ENCODE peak calls at places on chromosomes 7 and 10, in nine cellular contexts. Y is spleen, L is right lobe of liver, K is A549, V is Peyer's patch, N is HepG2, F is GM12878, U is tibial nerve, M is IMR-90. H is an unnamed sample.

GRCh38 chr10:121672733-121673132 is 74.5 kb upstream of the FGFR2 start:
- DNase-seq in Y (no peak), L (no peak), K (no peak), V (no peak), N (no peak), F (no peak), U (no peak), M (no peak), H (no peak)

GRCh38 chr7:11082552-11083213 is 109.0 kb downstream of the PHF14 start:
- DNase-seq in Y (no peak), L (no peak), K (no peak), V (no peak), N (peak), F (no peak), U (no peak), M (peak), H (no peak)

GRCh38 chr7:43906327-43907010 is at the start of gene URGCP:
- DNase-seq in Y (peak), L (peak), K (peak), V (peak), N (no peak), F (no peak), U (no peak), M (peak), H (no peak)

GRCh38 chr7:127979728-127980126 is 51.5 kb downstream of the LRRC4 start:
- DNase-seq in Y (no peak), L (no peak), K (no peak), V (no peak), N (no peak), F (no peak), U (no peak), M (peak), H (no peak)

GRCh38 chr10:73889014-73889413 is 14.7 kb upstream of the CAMK2G start:
- DNase-seq in Y (no peak), L (no peak), K (no peak), V (no peak), N (no peak), F (no peak), U (no peak), M (peak), H (no peak)

GRCh38 chr7:80443336-80443735 is 68.5 kb downstream of the GNAT3 start:
- DNase-seq in Y (no peak), L (no peak), K (no peak), V (no peak), N (no peak), F (no peak), U (no peak), M (no peak), H (no peak)

GRCh38 chr7:13442226-13442625 is 547.2 kb downstream of the ETV1 start:
- DNase-seq in Y (no peak), L (no peak), K (no peak), V (no peak), N (no peak), F (no peak), U (no peak), M (no peak), H (no peak)

GRCh38 chr7:109696723-109697122 is 1127.0 kb downstream of the DNAJB9 start:
- DNase-seq in Y (no peak), L (no peak), K (no peak), V (no peak), N (no peak), F (no peak), U (no peak), M (no peak), H (no peak)

GRCh38 chr10:4127518-4128315 is 342.7 kb upstream of the KLF6 start:
- DNase-seq in Y (no peak), L (no peak), K (no peak), V (no peak), N (peak), F (peak), U (no peak), M (no peak), H (no peak)

DNA sequence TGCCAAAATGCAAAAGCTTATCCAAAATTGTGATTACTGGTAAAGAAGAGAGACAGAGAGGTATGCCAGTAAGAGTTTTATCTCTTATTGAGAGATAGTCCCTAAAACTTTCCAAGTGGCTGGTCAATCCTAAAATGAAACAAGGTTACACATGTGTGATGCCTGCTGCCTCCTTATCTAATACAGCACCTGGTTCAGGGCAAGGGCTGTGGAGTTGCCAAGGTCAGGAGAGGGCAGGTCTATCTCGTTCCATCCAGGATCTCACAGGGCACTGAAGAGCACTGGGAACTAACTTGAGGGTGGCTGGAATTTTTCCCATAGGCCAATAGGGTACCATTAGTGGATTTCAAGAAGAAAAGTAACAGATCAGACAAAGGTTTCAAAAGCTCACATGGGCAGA is 18.2 kb downstream of the VOPP1 start:
- DNase-seq in Y (no peak), L (no peak), K (no peak), V (no peak), N (no peak), F (no peak), U (no peak), M (no peak), H (no peak)
- TF ChIP-seq POLR2A in Y (no peak), L (no peak), K (no peak), V (no peak), N (no peak), F (no peak), U (no peak), M (no peak), H (no peak)

GRCh38 chr7:4861227-4861626 is 603 bp downstream of the PAPOLB start:
- DNase-seq in Y (no peak), L (no peak), K (no peak), V (no peak), N (no peak), F (no peak), U (no peak), M (no peak), H (no peak)
- H3K4me3 ChIP-seq in Y (no peak), L (no peak), K (no peak), V (peak), N (no peak), F (no peak), U (peak), M (no peak), H (peak)

DNA sequence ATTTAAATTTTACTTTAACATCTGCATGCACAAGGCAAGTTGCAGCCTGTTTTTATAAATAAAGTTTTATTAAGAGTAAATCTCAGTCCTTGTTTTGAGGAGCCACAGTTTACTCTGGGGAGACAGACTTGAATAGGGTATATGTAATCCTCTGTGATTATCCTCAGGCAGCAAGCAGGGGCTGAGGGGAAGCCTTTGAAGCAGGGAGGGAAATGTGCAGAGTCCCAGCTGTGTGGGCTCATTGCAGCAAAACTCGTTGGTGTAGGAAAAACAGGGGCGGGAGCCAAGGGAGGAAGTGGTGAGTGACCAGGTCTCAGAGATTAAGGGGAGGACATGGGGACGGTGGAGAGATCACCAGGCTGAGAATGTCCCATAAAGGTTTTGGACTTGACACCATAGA is 34.3 kb upstream of the SMC3 start:
- DNase-seq in Y (no peak), L (no peak), K (no peak), V (no peak), N (no peak), F (no peak), U (no peak), M (peak), H (no peak)
- H3K27ac ChIP-seq in Y (no peak), L (no peak), K (peak), V (no peak), N (no peak), F (no peak), U (no peak), M (no peak), H (no peak)

DNA sequence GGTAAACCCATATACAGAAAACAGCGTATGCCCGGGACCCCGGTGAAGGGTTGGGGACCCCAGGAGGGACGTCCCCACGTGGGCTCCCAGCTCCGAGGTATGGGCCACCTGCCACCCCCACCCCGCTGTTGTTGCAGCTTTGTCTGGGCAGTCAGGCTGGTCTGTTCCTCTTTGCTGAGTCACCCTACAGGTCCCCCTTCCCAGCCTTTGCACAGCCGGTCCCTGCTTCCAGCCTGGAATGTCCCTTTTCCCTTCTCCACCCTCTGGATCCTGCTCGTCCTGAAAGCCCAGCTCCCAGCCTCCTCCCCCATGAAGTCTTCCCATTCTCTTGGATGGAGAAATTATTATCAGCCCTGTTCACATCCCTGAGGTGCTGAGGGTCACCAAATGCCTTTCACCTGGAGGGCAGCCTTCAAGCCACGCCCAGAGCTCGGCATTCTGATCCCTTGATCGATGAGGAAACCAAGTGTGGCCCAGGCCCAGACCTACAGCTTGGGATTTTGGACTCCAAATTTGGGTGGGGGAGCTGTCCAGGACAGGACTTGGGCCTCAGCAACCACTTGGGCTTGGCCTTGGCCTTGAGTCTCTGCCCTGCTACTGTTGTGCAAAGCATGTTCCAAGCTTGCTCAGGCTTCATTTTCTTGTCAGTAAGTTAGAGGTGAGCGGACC is 2.6 kb downstream of the CLDN4 start:
- DNase-seq in Y (no peak), L (no peak), K (no peak), V (peak), N (peak), F (no peak), U (no peak), M (no peak), H (no peak)
- TF ChIP-seq POLR2A in Y (no peak), L (no peak), K (no peak), V (peak), N (no peak), F (no peak), U (no peak), M (no peak), H (no peak)

DNA sequence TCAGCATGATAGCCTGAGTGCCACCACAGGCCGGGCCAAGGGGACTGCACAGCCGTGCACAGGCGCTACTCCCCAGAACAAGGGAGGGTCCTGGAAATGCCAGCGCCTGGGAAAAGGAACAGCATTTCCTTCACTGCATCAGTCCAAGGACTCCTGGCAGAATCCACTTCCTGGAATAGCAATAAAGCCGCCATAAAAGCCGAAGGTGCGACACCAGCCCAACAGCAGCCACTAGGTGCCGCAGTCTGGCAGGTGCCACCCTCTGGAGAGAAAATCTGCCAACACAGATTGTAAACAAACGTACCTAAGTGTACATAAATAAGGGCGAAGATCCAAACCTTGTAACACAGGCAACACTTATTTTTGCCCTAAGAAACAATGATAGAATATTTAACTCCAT is 22.3 kb downstream of the VOPP1 start:
- DNase-seq in Y (no peak), L (no peak), K (no peak), V (peak), N (no peak), F (no peak), U (no peak), M (no peak), H (no peak)
- H3K4me3 ChIP-seq in Y (no peak), L (no peak), K (no peak), V (no peak), N (no peak), F (peak), U (no peak), M (no peak), H (no peak)

GRCh38 chr7:23002698-23003097 is 11.2 kb downstream of the HYCC1 start:
- DNase-seq in Y (no peak), L (no peak), K (no peak), V (no peak), N (no peak), F (no peak), U (no peak), M (no peak), H (no peak)

GRCh38 chr7:23000597-23001360 is 13.2 kb downstream of the HYCC1 start:
- DNase-seq in Y (no peak), L (no peak), K (no peak), V (no peak), N (no peak), F (no peak), U (no peak), M (no peak), H (no peak)

GRCh38 chr7:23001610-23002009 is 12.3 kb downstream of the HYCC1 start:
- DNase-seq in Y (no peak), L (no peak), K (no peak), V (no peak), N (no peak), F (peak), U (no peak), M (no peak), H (no peak)

GRCh38 chr7:23003505-23004246 is 10.3 kb downstream of the HYCC1 start:
- DNase-seq in Y (no peak), L (no peak), K (no peak), V (no peak), N (no peak), F (no peak), U (no peak), M (peak), H (no peak)

GRCh38 chr7:23004247-23004520 is 9.7 kb downstream of the HYCC1 start:
- DNase-seq in Y (no peak), L (no peak), K (no peak), V (no peak), N (no peak), F (no peak), U (no peak), M (no peak), H (no peak)
- H3K27ac ChIP-seq in Y (no peak), L (no peak), K (no peak), V (no peak), N (no peak), F (peak), U (no peak), M (no peak), H (no peak)

GRCh38 chr10:96124230-96125141 is 5.6 kb upstream of the ZNF518A start:
- DNase-seq in Y (peak), L (peak), K (peak), V (peak), N (peak), F (no peak), U (no peak), M (peak), H (no peak)
- TF ChIP-seq POLR2A in Y (no peak), L (no peak), K (peak), V (peak), N (peak), F (no peak), U (no peak), M (no peak), H (no peak)